ENCODE peak calls at places on chromosomes 7 and 10, in eight cellular contexts. One of them, this sample, is unnamed.

GRCh38 chr10:125024496-125025234 is 82.7 kb downstream of the ZRANB1 start:
- DNase-seq in posterior cingulate gyrus: no peak
- DNase-seq in heart right ventricle: no peak
- DNase-seq in nucleus accumbens: no peak
- DNase-seq in activated CD4-positive, alpha-beta memory T cell treated with anti-CD3 and anti-CD28 coated beads, Interleukin-2, amount 10 ng/mL, durations not matched to agents 7 days and 5 days: no peak
- DNase-seq in epithelial cell of esophagus: no peak
- DNase-seq in endothelial cell: no peak
- DNase-seq in naive thymus-derived CD4-positive, alpha-beta T cell: no peak
- DNase-seq in this sample: no peak

GRCh38 chr7:47371733-47372368 is 210.1 kb downstream of the TNS3 start:
- DNase-seq in posterior cingulate gyrus: peak
- DNase-seq in heart right ventricle: peak
- DNase-seq in nucleus accumbens: no peak
- DNase-seq in activated CD4-positive, alpha-beta memory T cell treated with anti-CD3 and anti-CD28 coated beads, Interleukin-2, amount 10 ng/mL, durations not matched to agents 7 days and 5 days: no peak
- DNase-seq in epithelial cell of esophagus: peak
- DNase-seq in endothelial cell: no peak
- DNase-seq in naive thymus-derived CD4-positive, alpha-beta T cell: no peak
- DNase-seq in this sample: peak

GRCh38 chr7:3380034-3380433 is 79.0 kb downstream of the SDK1 start:
- DNase-seq in posterior cingulate gyrus: no peak
- DNase-seq in heart right ventricle: no peak
- DNase-seq in nucleus accumbens: no peak
- DNase-seq in activated CD4-positive, alpha-beta memory T cell treated with anti-CD3 and anti-CD28 coated beads, Interleukin-2, amount 10 ng/mL, durations not matched to agents 7 days and 5 days: no peak
- DNase-seq in epithelial cell of esophagus: no peak
- DNase-seq in endothelial cell: no peak
- DNase-seq in naive thymus-derived CD4-positive, alpha-beta T cell: no peak
- DNase-seq in this sample: no peak

GRCh38 chr7:1533569-1534329 is 3.2 kb downstream of the MAFK start:
- DNase-seq in posterior cingulate gyrus: no peak
- DNase-seq in heart right ventricle: peak
- DNase-seq in nucleus accumbens: no peak
- DNase-seq in activated CD4-positive, alpha-beta memory T cell treated with anti-CD3 and anti-CD28 coated beads, Interleukin-2, amount 10 ng/mL, durations not matched to agents 7 days and 5 days: peak
- DNase-seq in epithelial cell of esophagus: peak
- DNase-seq in endothelial cell: no peak
- DNase-seq in naive thymus-derived CD4-positive, alpha-beta T cell: no peak
- DNase-seq in this sample: no peak

GRCh38 chr7:99407849-99408346 is 499 bp downstream of the PDAP1 start:
- DNase-seq in posterior cingulate gyrus: peak
- DNase-seq in heart right ventricle: peak
- DNase-seq in nucleus accumbens: no peak
- DNase-seq in activated CD4-positive, alpha-beta memory T cell treated with anti-CD3 and anti-CD28 coated beads, Interleukin-2, amount 10 ng/mL, durations not matched to agents 7 days and 5 days: peak
- DNase-seq in epithelial cell of esophagus: peak
- DNase-seq in endothelial cell: peak
- DNase-seq in naive thymus-derived CD4-positive, alpha-beta T cell: peak
- DNase-seq in this sample: no peak

GRCh38 chr7:50792342-50793114 is 9.8 kb upstream of the GRB10 start:
- DNase-seq in posterior cingulate gyrus: no peak
- DNase-seq in heart right ventricle: peak
- DNase-seq in nucleus accumbens: no peak
- DNase-seq in activated CD4-positive, alpha-beta memory T cell treated with anti-CD3 and anti-CD28 coated beads, Interleukin-2, amount 10 ng/mL, durations not matched to agents 7 days and 5 days: no peak
- DNase-seq in epithelial cell of esophagus: peak
- DNase-seq in endothelial cell: peak
- DNase-seq in naive thymus-derived CD4-positive, alpha-beta T cell: no peak
- DNase-seq in this sample: no peak

GRCh38 chr7:4134204-4134603 is 547.9 kb upstream of the FOXK1 start:
- DNase-seq in posterior cingulate gyrus: no peak
- DNase-seq in heart right ventricle: no peak
- DNase-seq in nucleus accumbens: no peak
- DNase-seq in activated CD4-positive, alpha-beta memory T cell treated with anti-CD3 and anti-CD28 coated beads, Interleukin-2, amount 10 ng/mL, durations not matched to agents 7 days and 5 days: no peak
- DNase-seq in epithelial cell of esophagus: no peak
- DNase-seq in endothelial cell: no peak
- DNase-seq in naive thymus-derived CD4-positive, alpha-beta T cell: no peak
- DNase-seq in this sample: no peak

GRCh38 chr7:79308176-79308575 is 145.3 kb downstream of the MAGI2 start:
- DNase-seq in posterior cingulate gyrus: no peak
- DNase-seq in heart right ventricle: no peak
- DNase-seq in nucleus accumbens: no peak
- DNase-seq in activated CD4-positive, alpha-beta memory T cell treated with anti-CD3 and anti-CD28 coated beads, Interleukin-2, amount 10 ng/mL, durations not matched to agents 7 days and 5 days: no peak
- DNase-seq in epithelial cell of esophagus: peak
- DNase-seq in endothelial cell: no peak
- DNase-seq in naive thymus-derived CD4-positive, alpha-beta T cell: no peak
- DNase-seq in this sample: no peak

GRCh38 chr10:131792809-131793208 is 108.0 kb upstream of the PPP2R2D start:
- DNase-seq in posterior cingulate gyrus: no peak
- DNase-seq in heart right ventricle: no peak
- DNase-seq in nucleus accumbens: no peak
- DNase-seq in activated CD4-positive, alpha-beta memory T cell treated with anti-CD3 and anti-CD28 coated beads, Interleukin-2, amount 10 ng/mL, durations not matched to agents 7 days and 5 days: no peak
- DNase-seq in epithelial cell of esophagus: no peak
- DNase-seq in endothelial cell: no peak
- DNase-seq in naive thymus-derived CD4-positive, alpha-beta T cell: no peak
- DNase-seq in this sample: no peak

GRCh38 chr10:88952647-88953111 is at the start of gene ACTA2:
- DNase-seq in posterior cingulate gyrus: no peak
- DNase-seq in heart right ventricle: peak
- DNase-seq in nucleus accumbens: no peak
- DNase-seq in activated CD4-positive, alpha-beta memory T cell treated with anti-CD3 and anti-CD28 coated beads, Interleukin-2, amount 10 ng/mL, durations not matched to agents 7 days and 5 days: no peak
- DNase-seq in epithelial cell of esophagus: no peak
- DNase-seq in endothelial cell: no peak
- DNase-seq in naive thymus-derived CD4-positive, alpha-beta T cell: no peak
- DNase-seq in this sample: no peak

GRCh38 chr10:33129987-33130386 is 172.0 kb upstream of the ITGB1 start:
- DNase-seq in posterior cingulate gyrus: no peak
- DNase-seq in heart right ventricle: no peak
- DNase-seq in nucleus accumbens: no peak
- DNase-seq in activated CD4-positive, alpha-beta memory T cell treated with anti-CD3 and anti-CD28 coated beads, Interleukin-2, amount 10 ng/mL, durations not matched to agents 7 days and 5 days: no peak
- DNase-seq in epithelial cell of esophagus: peak
- DNase-seq in endothelial cell: no peak
- DNase-seq in naive thymus-derived CD4-positive, alpha-beta T cell: no peak
- DNase-seq in this sample: no peak

GRCh38 chr10:97086530-97086929 is 99.2 kb downstream of the SLIT1 start:
- DNase-seq in posterior cingulate gyrus: no peak
- DNase-seq in heart right ventricle: no peak
- DNase-seq in nucleus accumbens: no peak
- DNase-seq in activated CD4-positive, alpha-beta memory T cell treated with anti-CD3 and anti-CD28 coated beads, Interleukin-2, amount 10 ng/mL, durations not matched to agents 7 days and 5 days: no peak
- DNase-seq in epithelial cell of esophagus: no peak
- DNase-seq in endothelial cell: no peak
- DNase-seq in naive thymus-derived CD4-positive, alpha-beta T cell: no peak
- DNase-seq in this sample: no peak

GRCh38 chr10:91251430-91252056 is 31.1 kb downstream of the PCGF5 start:
- DNase-seq in posterior cingulate gyrus: peak
- DNase-seq in heart right ventricle: no peak
- DNase-seq in nucleus accumbens: peak
- DNase-seq in activated CD4-positive, alpha-beta memory T cell treated with anti-CD3 and anti-CD28 coated beads, Interleukin-2, amount 10 ng/mL, durations not matched to agents 7 days and 5 days: peak
- DNase-seq in epithelial cell of esophagus: peak
- DNase-seq in endothelial cell: peak
- DNase-seq in naive thymus-derived CD4-positive, alpha-beta T cell: peak
- DNase-seq in this sample: peak

GRCh38 chr7:95476904-95477594 is 8.7 kb upstream of the ASB4 start:
- DNase-seq in posterior cingulate gyrus: peak
- DNase-seq in heart right ventricle: no peak
- DNase-seq in nucleus accumbens: peak
- DNase-seq in activated CD4-positive, alpha-beta memory T cell treated with anti-CD3 and anti-CD28 coated beads, Interleukin-2, amount 10 ng/mL, durations not matched to agents 7 days and 5 days: peak
- DNase-seq in epithelial cell of esophagus: peak
- DNase-seq in endothelial cell: peak
- DNase-seq in naive thymus-derived CD4-positive, alpha-beta T cell: peak
- DNase-seq in this sample: peak

GRCh38 chr10:117980216-117980615 is 66.5 kb downstream of the RAB11FIP2 start:
- DNase-seq in posterior cingulate gyrus: no peak
- DNase-seq in heart right ventricle: no peak
- DNase-seq in nucleus accumbens: no peak
- DNase-seq in activated CD4-positive, alpha-beta memory T cell treated with anti-CD3 and anti-CD28 coated beads, Interleukin-2, amount 10 ng/mL, durations not matched to agents 7 days and 5 days: no peak
- DNase-seq in epithelial cell of esophagus: peak
- DNase-seq in endothelial cell: no peak
- DNase-seq in naive thymus-derived CD4-positive, alpha-beta T cell: no peak
- DNase-seq in this sample: no peak

GRCh38 chr10:31770307-31770902 is 158.2 kb downstream of the ARHGAP12 start:
- DNase-seq in posterior cingulate gyrus: peak
- DNase-seq in heart right ventricle: peak
- DNase-seq in nucleus accumbens: no peak
- DNase-seq in activated CD4-positive, alpha-beta memory T cell treated with anti-CD3 and anti-CD28 coated beads, Interleukin-2, amount 10 ng/mL, durations not matched to agents 7 days and 5 days: peak
- DNase-seq in epithelial cell of esophagus: no peak
- DNase-seq in endothelial cell: peak
- DNase-seq in naive thymus-derived CD4-positive, alpha-beta T cell: peak
- DNase-seq in this sample: peak

GRCh38 chr10:78375854-78376785 is 342.5 kb downstream of the RPS24 start:
- DNase-seq in posterior cingulate gyrus: peak
- DNase-seq in heart right ventricle: no peak
- DNase-seq in nucleus accumbens: peak
- DNase-seq in activated CD4-positive, alpha-beta memory T cell treated with anti-CD3 and anti-CD28 coated beads, Interleukin-2, amount 10 ng/mL, durations not matched to agents 7 days and 5 days: no peak
- DNase-seq in epithelial cell of esophagus: no peak
- DNase-seq in endothelial cell: no peak
- DNase-seq in naive thymus-derived CD4-positive, alpha-beta T cell: no peak
- DNase-seq in this sample: peak

GRCh38 chr7:157457355-157458253 is 120.8 kb downstream of the DNAJB6 start:
- DNase-seq in posterior cingulate gyrus: no peak
- DNase-seq in heart right ventricle: no peak
- DNase-seq in nucleus accumbens: no peak
- DNase-seq in activated CD4-positive, alpha-beta memory T cell treated with anti-CD3 and anti-CD28 coated beads, Interleukin-2, amount 10 ng/mL, durations not matched to agents 7 days and 5 days: peak
- DNase-seq in epithelial cell of esophagus: no peak
- DNase-seq in endothelial cell: no peak
- DNase-seq in naive thymus-derived CD4-positive, alpha-beta T cell: no peak
- DNase-seq in this sample: no peak

GRCh38 chr7:18064242-18064838 is 36.7 kb upstream of the PRPS1L1 start:
- DNase-seq in posterior cingulate gyrus: no peak
- DNase-seq in heart right ventricle: no peak
- DNase-seq in nucleus accumbens: no peak
- DNase-seq in activated CD4-positive, alpha-beta memory T cell treated with anti-CD3 and anti-CD28 coated beads, Interleukin-2, amount 10 ng/mL, durations not matched to agents 7 days and 5 days: no peak
- DNase-seq in epithelial cell of esophagus: peak
- DNase-seq in endothelial cell: peak
- DNase-seq in naive thymus-derived CD4-positive, alpha-beta T cell: no peak
- DNase-seq in this sample: no peak

GRCh38 chr7:94195201-94195600 is 191.0 kb upstream of the BET1 start:
- DNase-seq in posterior cingulate gyrus: no peak
- DNase-seq in heart right ventricle: no peak
- DNase-seq in nucleus accumbens: no peak
- DNase-seq in activated CD4-positive, alpha-beta memory T cell treated with anti-CD3 and anti-CD28 coated beads, Interleukin-2, amount 10 ng/mL, durations not matched to agents 7 days and 5 days: no peak
- DNase-seq in epithelial cell of esophagus: peak
- DNase-seq in endothelial cell: no peak
- DNase-seq in naive thymus-derived CD4-positive, alpha-beta T cell: no peak
- DNase-seq in this sample: no peak

GRCh38 chr7:132836746-132837145 is 245.1 kb downstream of the CHCHD3 start:
- DNase-seq in posterior cingulate gyrus: no peak
- DNase-seq in heart right ventricle: no peak
- DNase-seq in nucleus accumbens: no peak
- DNase-seq in activated CD4-positive, alpha-beta memory T cell treated with anti-CD3 and anti-CD28 coated beads, Interleukin-2, amount 10 ng/mL, durations not matched to agents 7 days and 5 days: no peak
- DNase-seq in epithelial cell of esophagus: peak
- DNase-seq in endothelial cell: no peak
- DNase-seq in naive thymus-derived CD4-positive, alpha-beta T cell: no peak
- DNase-seq in this sample: no peak

GRCh38 chr7:39609084-39609461 is 14.3 kb upstream of the RALA start:
- DNase-seq in posterior cingulate gyrus: no peak
- DNase-seq in heart right ventricle: no peak
- DNase-seq in nucleus accumbens: no peak
- DNase-seq in activated CD4-positive, alpha-beta memory T cell treated with anti-CD3 and anti-CD28 coated beads, Interleukin-2, amount 10 ng/mL, durations not matched to agents 7 days and 5 days: no peak
- DNase-seq in epithelial cell of esophagus: peak
- DNase-seq in endothelial cell: peak
- DNase-seq in naive thymus-derived CD4-positive, alpha-beta T cell: no peak
- DNase-seq in this sample: no peak

GRCh38 chr10:75097666-75098285 is 13.7 kb upstream of the SAMD8 start:
- DNase-seq in posterior cingulate gyrus: no peak
- DNase-seq in heart right ventricle: no peak
- DNase-seq in nucleus accumbens: no peak
- DNase-seq in activated CD4-positive, alpha-beta memory T cell treated with anti-CD3 and anti-CD28 coated beads, Interleukin-2, amount 10 ng/mL, durations not matched to agents 7 days and 5 days: no peak
- DNase-seq in epithelial cell of esophagus: no peak
- DNase-seq in endothelial cell: no peak
- DNase-seq in naive thymus-derived CD4-positive, alpha-beta T cell: no peak
- DNase-seq in this sample: no peak

GRCh38 chr7:40922316-40922670 is 780.6 kb downstream of the INHBA start:
- DNase-seq in posterior cingulate gyrus: no peak
- DNase-seq in heart right ventricle: no peak
- DNase-seq in nucleus accumbens: no peak
- DNase-seq in activated CD4-positive, alpha-beta memory T cell treated with anti-CD3 and anti-CD28 coated beads, Interleukin-2, amount 10 ng/mL, durations not matched to agents 7 days and 5 days: no peak
- DNase-seq in epithelial cell of esophagus: peak
- DNase-seq in endothelial cell: no peak
- DNase-seq in naive thymus-derived CD4-positive, alpha-beta T cell: no peak
- DNase-seq in this sample: no peak

GRCh38 chr10:30055094-30055701 is 4.2 kb downstream of the JCAD start:
- DNase-seq in posterior cingulate gyrus: no peak
- DNase-seq in heart right ventricle: no peak
- DNase-seq in nucleus accumbens: no peak
- DNase-seq in activated CD4-positive, alpha-beta memory T cell treated with anti-CD3 and anti-CD28 coated beads, Interleukin-2, amount 10 ng/mL, durations not matched to agents 7 days and 5 days: no peak
- DNase-seq in epithelial cell of esophagus: no peak
- DNase-seq in endothelial cell: no peak
- DNase-seq in naive thymus-derived CD4-positive, alpha-beta T cell: no peak
- DNase-seq in this sample: no peak

This sample was measured in frontal cortex.